ENCODE peak calls at places on chromosomes 6 and 20, in ten cellular contexts. P, Y, U, F, G, S, O, V, J and T are unnamed samples.

GRCh38 chr6:141267420-141267819 is 865.3 kb upstream of the GJE1 start:
- DNase-seq in P (no peak), Y (no peak), U (no peak), F (no peak), G (no peak), S (no peak), O (no peak), V (no peak), J (no peak), T (no peak)

GRCh38 chr6:39100358-39100757 is 14.6 kb downstream of the SAYSD1 start:
- DNase-seq in P (no peak), Y (no peak), U (no peak), F (no peak), G (no peak), S (no peak), O (no peak), V (no peak), J (no peak), T (no peak)

GRCh38 chr6:53042112-53042511 is 23.1 kb upstream of the FBXO9 start:
- DNase-seq in P (no peak), Y (no peak), U (no peak), F (no peak), G (peak; percentile 44), S (peak; percentile 28), O (no peak), V (no peak), J (peak; percentile 92), T (no peak)

GRCh38 chr6:76790881-76791280 is 672.4 kb downstream of the HTR1B start:
- DNase-seq in P (no peak), Y (no peak), U (no peak), F (no peak), G (no peak), S (no peak), O (no peak), V (no peak), J (no peak), T (no peak)

GRCh38 chr20:37937686-37938085 is 34.8 kb downstream of the VSTM2L start:
- DNase-seq in P (no peak), Y (no peak), U (no peak), F (no peak), G (no peak), S (no peak), O (no peak), V (no peak), J (no peak), T (no peak)

GRCh38 chr6:18388942-18389341 is 1.8 kb downstream of the RNF144B start:
- DNase-seq in P (no peak), Y (no peak), U (no peak), F (peak; percentile 15), G (no peak), S (no peak), O (no peak), V (no peak), J (peak; percentile 88), T (no peak)

GRCh38 chr6:144033816-144034540 is 25.9 kb upstream of the PLAGL1 start:
- DNase-seq in P (no peak), Y (no peak), U (no peak), F (no peak), G (peak; percentile 23), S (no peak), O (no peak), V (no peak), J (peak; percentile 33), T (no peak)

GRCh38 chr20:63957004-63957689 is 931 bp upstream of the UCKL1 start:
- DNase-seq in P (peak; percentile 48), Y (peak; percentile 54), U (peak; percentile 83), F (no peak), G (peak; percentile 90), S (peak; percentile 87), O (peak; percentile 75), V (no peak), J (peak; percentile 49), T (peak; percentile 86)

GRCh38 chr6:15369838-15370237 is 124.0 kb downstream of the JARID2 start:
- DNase-seq in P (no peak), Y (no peak), U (peak; percentile 41), F (no peak), G (no peak), S (no peak), O (no peak), V (no peak), J (no peak), T (no peak)

GRCh38 chr6:89792881-89793280 is 26.7 kb downstream of the MDN1 start:
- DNase-seq in P (peak; percentile 8), Y (no peak), U (peak; percentile 58), F (peak; percentile 22), G (peak; percentile 28), S (peak; percentile 5), O (no peak), V (peak; percentile 17), J (peak; percentile 34), T (peak; percentile 55)

GRCh38 chr6:167200806-167201205 is 43.0 kb upstream of the GPR31 start:
- DNase-seq in P (no peak), Y (no peak), U (no peak), F (no peak), G (no peak), S (no peak), O (no peak), V (no peak), J (no peak), T (no peak)

GRCh38 chr6:157300006-157300405 is 23.3 kb downstream of the TMEM242 start:
- DNase-seq in P (no peak), Y (no peak), U (no peak), F (no peak), G (no peak), S (no peak), O (no peak), V (no peak), J (no peak), T (no peak)

GRCh38 chr6:36314221-36315014 is 22.3 kb downstream of the BNIP5 start:
- DNase-seq in P (no peak), Y (no peak), U (no peak), F (no peak), G (no peak), S (no peak), O (no peak), V (no peak), J (peak; percentile 13), T (no peak)

GRCh38 chr6:112245511-112246203 is 8.7 kb downstream of the LAMA4 start:
- DNase-seq in P (no peak), Y (no peak), U (no peak), F (no peak), G (no peak), S (no peak), O (no peak), V (no peak), J (peak; percentile 73), T (no peak)

GRCh38 chr6:164107297-164107995 is 692.9 kb downstream of the QKI start:
- DNase-seq in P (no peak), Y (no peak), U (no peak), F (no peak), G (no peak), S (no peak), O (no peak), V (no peak), J (no peak), T (no peak)

GRCh38 chr6:6811151-6812002 is 222.9 kb downstream of the LY86 start:
- DNase-seq in P (no peak), Y (peak; percentile 49), U (no peak), F (no peak), G (peak; percentile 70), S (peak; percentile 78), O (peak; percentile 20), V (no peak), J (peak; percentile 45), T (peak; percentile 64)

GRCh38 chr6:1724616-1725015 is 114.9 kb downstream of the FOXC1 start:
- DNase-seq in P (no peak), Y (no peak), U (peak; percentile 31), F (no peak), G (no peak), S (peak; percentile 58), O (no peak), V (no peak), J (no peak), T (no peak)

GRCh38 chr20:47546184-47547033 is 44.7 kb downstream of the NCOA3 start:
- DNase-seq in P (no peak), Y (no peak), U (no peak), F (no peak), G (peak; percentile 39), S (no peak), O (no peak), V (no peak), J (peak; percentile 87), T (no peak)

GRCh38 chr6:138765896-138766487 is 7.6 kb upstream of the CCDC28A start:
- DNase-seq in P (peak; percentile 26), Y (no peak), U (peak; percentile 34), F (peak; percentile 58), G (peak; percentile 41), S (no peak), O (no peak), V (no peak), J (peak; percentile 47), T (no peak)

GRCh38 chr6:23529902-23530301 is 596.1 kb upstream of the NRSN1 start:
- DNase-seq in P (no peak), Y (no peak), U (no peak), F (no peak), G (no peak), S (no peak), O (no peak), V (no peak), J (no peak), T (no peak)

GRCh38 chr6:118565317-118565960 is 17.3 kb downstream of the PLN start:
- DNase-seq in P (no peak), Y (no peak), U (peak; percentile 25), F (peak; percentile 68), G (peak; percentile 20), S (no peak), O (no peak), V (peak; percentile 26), J (no peak), T (no peak)

GRCh38 chr6:92848459-92848858 is 570.9 kb downstream of the EPHA7 start:
- DNase-seq in P (no peak), Y (no peak), U (no peak), F (no peak), G (no peak), S (no peak), O (no peak), V (no peak), J (no peak), T (no peak)

GRCh38 chr6:170093658-170094596 is 197.0 kb downstream of the DLL1 start:
- DNase-seq in P (no peak), Y (no peak), U (peak; percentile 13), F (no peak), G (no peak), S (no peak), O (no peak), V (no peak), J (no peak), T (peak; percentile 43)

GRCh38 chr6:29734046-29735018 is 11.1 kb downstream of the HLA-F start:
- DNase-seq in P (no peak), Y (no peak), U (no peak), F (no peak), G (no peak), S (no peak), O (no peak), V (no peak), J (no peak), T (no peak)

GRCh38 chr6:144317736-144318135 is 32.6 kb downstream of the UTRN start:
- DNase-seq in P (no peak), Y (no peak), U (no peak), F (no peak), G (no peak), S (no peak), O (no peak), V (no peak), J (no peak), T (no peak)

GRCh38 chr20:21681219-21681931 is 24.1 kb upstream of the PAX1 start:
- DNase-seq in P (no peak), Y (no peak), U (no peak), F (no peak), G (no peak), S (no peak), O (no peak), V (no peak), J (no peak), T (no peak)

GRCh38 chr6:16324184-16324583 is 85.8 kb downstream of the GMPR start:
- DNase-seq in P (no peak), Y (no peak), U (no peak), F (no peak), G (no peak), S (no peak), O (no peak), V (no peak), J (no peak), T (no peak)